ENCODE peak calls at places on chromosomes 1 and 21, in eight cellular contexts. One of them, this sample, is unnamed.

GRCh38 chr1:29685387-29685786 is 449.1 kb downstream of the PTPRU start:
- DNase-seq in nephron progenitor cell: no peak
- DNase-seq in HS-5: no peak
- DNase-seq in AG08396: no peak
- DNase-seq in tibial artery: peak; percentile 50
- DNase-seq in activated CD8-positive, alpha-beta memory T cell treated with anti-CD3 and anti-CD28 coated beads, Interleukin-2, amount 50 U/mL, for 4 hours: no peak
- DNase-seq in cortex of kidney: no peak
- DNase-seq in heart right ventricle: no peak
- DNase-seq in this sample: peak; percentile 50

GRCh38 chr21:33622253-33622652 is 19.3 kb downstream of the CRYZL1 start:
- DNase-seq in nephron progenitor cell: no peak
- DNase-seq in HS-5: no peak
- DNase-seq in AG08396: no peak
- DNase-seq in tibial artery: no peak
- DNase-seq in activated CD8-positive, alpha-beta memory T cell treated with anti-CD3 and anti-CD28 coated beads, Interleukin-2, amount 50 U/mL, for 4 hours: no peak
- DNase-seq in cortex of kidney: no peak
- DNase-seq in heart right ventricle: no peak
- DNase-seq in this sample: no peak

GRCh38 chr1:230280906-230281413 is 145.2 kb downstream of the PGBD5 start:
- DNase-seq in nephron progenitor cell: no peak
- DNase-seq in HS-5: no peak
- DNase-seq in AG08396: no peak
- DNase-seq in tibial artery: peak; percentile 64
- DNase-seq in activated CD8-positive, alpha-beta memory T cell treated with anti-CD3 and anti-CD28 coated beads, Interleukin-2, amount 50 U/mL, for 4 hours: no peak
- DNase-seq in cortex of kidney: no peak
- DNase-seq in heart right ventricle: no peak
- DNase-seq in this sample: peak; percentile 61

GRCh38 chr1:14761754-14762153 is 163.3 kb downstream of the KAZN start:
- DNase-seq in nephron progenitor cell: no peak
- DNase-seq in HS-5: no peak
- DNase-seq in AG08396: no peak
- DNase-seq in tibial artery: no peak
- DNase-seq in activated CD8-positive, alpha-beta memory T cell treated with anti-CD3 and anti-CD28 coated beads, Interleukin-2, amount 50 U/mL, for 4 hours: no peak
- DNase-seq in cortex of kidney: no peak
- DNase-seq in heart right ventricle: no peak
- DNase-seq in this sample: no peak

GRCh38 chr21:39183272-39184049 is at the start of gene PSMG1:
- DNase-seq in nephron progenitor cell: peak; percentile 96
- DNase-seq in HS-5: peak; percentile 68
- DNase-seq in AG08396: peak; percentile 96
- DNase-seq in tibial artery: peak; percentile 97
- DNase-seq in activated CD8-positive, alpha-beta memory T cell treated with anti-CD3 and anti-CD28 coated beads, Interleukin-2, amount 50 U/mL, for 4 hours: peak; percentile 96
- DNase-seq in cortex of kidney: peak; percentile 22
- DNase-seq in heart right ventricle: peak; percentile 95
- DNase-seq in this sample: peak; percentile 75

GRCh38 chr1:197559244-197559643 is 216.0 kb downstream of the DENND1B start:
- DNase-seq in nephron progenitor cell: no peak
- DNase-seq in HS-5: no peak
- DNase-seq in AG08396: no peak
- DNase-seq in tibial artery: no peak
- DNase-seq in activated CD8-positive, alpha-beta memory T cell treated with anti-CD3 and anti-CD28 coated beads, Interleukin-2, amount 50 U/mL, for 4 hours: no peak
- DNase-seq in cortex of kidney: no peak
- DNase-seq in heart right ventricle: no peak
- DNase-seq in this sample: no peak

GRCh38 chr1:110011527-110012041 is 22.8 kb upstream of the STRIP1 start:
- DNase-seq in nephron progenitor cell: peak; percentile 13
- DNase-seq in HS-5: no peak
- DNase-seq in AG08396: peak; percentile 49
- DNase-seq in tibial artery: no peak
- DNase-seq in activated CD8-positive, alpha-beta memory T cell treated with anti-CD3 and anti-CD28 coated beads, Interleukin-2, amount 50 U/mL, for 4 hours: no peak
- DNase-seq in cortex of kidney: no peak
- DNase-seq in heart right ventricle: no peak
- DNase-seq in this sample: no peak

GRCh38 chr1:40454873-40455272 is 4.6 kb downstream of the ZFP69B start:
- DNase-seq in nephron progenitor cell: no peak
- DNase-seq in HS-5: no peak
- DNase-seq in AG08396: no peak
- DNase-seq in tibial artery: no peak
- DNase-seq in activated CD8-positive, alpha-beta memory T cell treated with anti-CD3 and anti-CD28 coated beads, Interleukin-2, amount 50 U/mL, for 4 hours: no peak
- DNase-seq in cortex of kidney: no peak
- DNase-seq in heart right ventricle: no peak
- DNase-seq in this sample: no peak

GRCh38 chr1:2031546-2032540 is 12.7 kb downstream of the GABRD start:
- DNase-seq in nephron progenitor cell: no peak
- DNase-seq in HS-5: no peak
- DNase-seq in AG08396: no peak
- DNase-seq in tibial artery: no peak
- DNase-seq in activated CD8-positive, alpha-beta memory T cell treated with anti-CD3 and anti-CD28 coated beads, Interleukin-2, amount 50 U/mL, for 4 hours: no peak
- DNase-seq in cortex of kidney: no peak
- DNase-seq in heart right ventricle: no peak
- DNase-seq in this sample: no peak